ENCODE peak calls at places on chromosomes 12 and 14, in seven cellular contexts. One of them, this sample, is unnamed.

GRCh38 chr14:32588448-32589320 is 259.6 kb downstream of the AKAP6 start:
- DNase-seq in HS-27A: no peak
- DNase-seq in HFFc6: peak; percentile 56
- DNase-seq in stimulated activated CD4-positive, alpha-beta T cell treated with anti-CD3 and anti-CD28 coated beads, Interleukin-4, amount 100 ng/mL, for 4 hours: no peak
- DNase-seq in activated T-cell treated with anti-CD3 and anti-CD28 coated beads for 48 hours: no peak
- DNase-seq in colonic mucosa: no peak
- DNase-seq in CD4-positive, CD25-positive, alpha-beta regulatory T cell: no peak
- DNase-seq in this sample: no peak

GRCh38 chr12:112947761-112948160 is 9.5 kb downstream of the OAS3 start:
- DNase-seq in HS-27A: no peak
- DNase-seq in HFFc6: no peak
- DNase-seq in stimulated activated CD4-positive, alpha-beta T cell treated with anti-CD3 and anti-CD28 coated beads, Interleukin-4, amount 100 ng/mL, for 4 hours: no peak
- DNase-seq in activated T-cell treated with anti-CD3 and anti-CD28 coated beads for 48 hours: no peak
- DNase-seq in colonic mucosa: peak; percentile 9
- DNase-seq in CD4-positive, CD25-positive, alpha-beta regulatory T cell: no peak
- DNase-seq in this sample: no peak

GRCh38 chr14:64910847-64911495 is 3.3 kb upstream of the CHURC1 start:
- DNase-seq in HS-27A: no peak
- DNase-seq in HFFc6: peak; percentile 42
- DNase-seq in stimulated activated CD4-positive, alpha-beta T cell treated with anti-CD3 and anti-CD28 coated beads, Interleukin-4, amount 100 ng/mL, for 4 hours: no peak
- DNase-seq in activated T-cell treated with anti-CD3 and anti-CD28 coated beads for 48 hours: no peak
- DNase-seq in colonic mucosa: no peak
- DNase-seq in CD4-positive, CD25-positive, alpha-beta regulatory T cell: no peak
- DNase-seq in this sample: no peak

GRCh38 chr14:77485901-77486678 is 12.5 kb downstream of the ISM2 start:
- DNase-seq in HS-27A: no peak
- DNase-seq in HFFc6: peak; percentile 78
- DNase-seq in stimulated activated CD4-positive, alpha-beta T cell treated with anti-CD3 and anti-CD28 coated beads, Interleukin-4, amount 100 ng/mL, for 4 hours: no peak
- DNase-seq in activated T-cell treated with anti-CD3 and anti-CD28 coated beads for 48 hours: no peak
- DNase-seq in colonic mucosa: no peak
- DNase-seq in CD4-positive, CD25-positive, alpha-beta regulatory T cell: no peak
- DNase-seq in this sample: no peak

GRCh38 chr14:38042356-38042755 is 165.3 kb upstream of the SSTR1 start:
- DNase-seq in HS-27A: peak; percentile 75
- DNase-seq in HFFc6: peak; percentile 77
- DNase-seq in stimulated activated CD4-positive, alpha-beta T cell treated with anti-CD3 and anti-CD28 coated beads, Interleukin-4, amount 100 ng/mL, for 4 hours: no peak
- DNase-seq in activated T-cell treated with anti-CD3 and anti-CD28 coated beads for 48 hours: no peak
- DNase-seq in colonic mucosa: no peak
- DNase-seq in CD4-positive, CD25-positive, alpha-beta regulatory T cell: no peak
- DNase-seq in this sample: no peak

GRCh38 chr12:111777345-111778045 is 10.8 kb downstream of the ALDH2 start:
- DNase-seq in HS-27A: no peak
- DNase-seq in HFFc6: no peak
- DNase-seq in stimulated activated CD4-positive, alpha-beta T cell treated with anti-CD3 and anti-CD28 coated beads, Interleukin-4, amount 100 ng/mL, for 4 hours: no peak
- DNase-seq in activated T-cell treated with anti-CD3 and anti-CD28 coated beads for 48 hours: no peak
- DNase-seq in colonic mucosa: peak; percentile 86
- DNase-seq in CD4-positive, CD25-positive, alpha-beta regulatory T cell: no peak
- DNase-seq in this sample: no peak

GRCh38 chr14:90577661-90578282 is 180.9 kb downstream of the CALM1 start:
- DNase-seq in HS-27A: no peak
- DNase-seq in HFFc6: no peak
- DNase-seq in stimulated activated CD4-positive, alpha-beta T cell treated with anti-CD3 and anti-CD28 coated beads, Interleukin-4, amount 100 ng/mL, for 4 hours: no peak
- DNase-seq in activated T-cell treated with anti-CD3 and anti-CD28 coated beads for 48 hours: no peak
- DNase-seq in colonic mucosa: no peak
- DNase-seq in CD4-positive, CD25-positive, alpha-beta regulatory T cell: no peak
- DNase-seq in this sample: no peak

GRCh38 chr14:65412881-65413738 is 580 bp downstream of the FUT8 start:
- DNase-seq in HS-27A: no peak
- DNase-seq in HFFc6: peak; percentile 61
- DNase-seq in stimulated activated CD4-positive, alpha-beta T cell treated with anti-CD3 and anti-CD28 coated beads, Interleukin-4, amount 100 ng/mL, for 4 hours: peak; percentile 3
- DNase-seq in activated T-cell treated with anti-CD3 and anti-CD28 coated beads for 48 hours: peak; percentile 21
- DNase-seq in colonic mucosa: peak; percentile 67
- DNase-seq in CD4-positive, CD25-positive, alpha-beta regulatory T cell: no peak
- DNase-seq in this sample: peak; percentile 74

GRCh38 chr12:79678306-79678705 is 12.5 kb downstream of the PAWR start:
- DNase-seq in HS-27A: no peak
- DNase-seq in HFFc6: no peak
- DNase-seq in stimulated activated CD4-positive, alpha-beta T cell treated with anti-CD3 and anti-CD28 coated beads, Interleukin-4, amount 100 ng/mL, for 4 hours: no peak
- DNase-seq in activated T-cell treated with anti-CD3 and anti-CD28 coated beads for 48 hours: no peak
- DNase-seq in colonic mucosa: peak; percentile 52
- DNase-seq in CD4-positive, CD25-positive, alpha-beta regulatory T cell: no peak
- DNase-seq in this sample: no peak

GRCh38 chr12:6827437-6827894 is 741 bp upstream of the P3H3 start:
- DNase-seq in HS-27A: peak; percentile 82
- DNase-seq in HFFc6: peak; percentile 72
- DNase-seq in stimulated activated CD4-positive, alpha-beta T cell treated with anti-CD3 and anti-CD28 coated beads, Interleukin-4, amount 100 ng/mL, for 4 hours: peak; percentile 49
- DNase-seq in activated T-cell treated with anti-CD3 and anti-CD28 coated beads for 48 hours: peak; percentile 45
- DNase-seq in colonic mucosa: peak; percentile 86
- DNase-seq in CD4-positive, CD25-positive, alpha-beta regulatory T cell: no peak
- DNase-seq in this sample: peak; percentile 85

GRCh38 chr12:112928978-112929377 is 9.3 kb upstream of the OAS3 start:
- DNase-seq in HS-27A: no peak
- DNase-seq in HFFc6: no peak
- DNase-seq in stimulated activated CD4-positive, alpha-beta T cell treated with anti-CD3 and anti-CD28 coated beads, Interleukin-4, amount 100 ng/mL, for 4 hours: no peak
- DNase-seq in activated T-cell treated with anti-CD3 and anti-CD28 coated beads for 48 hours: no peak
- DNase-seq in colonic mucosa: no peak
- DNase-seq in CD4-positive, CD25-positive, alpha-beta regulatory T cell: no peak
- DNase-seq in this sample: no peak

GRCh38 chr12:72264548-72265175 is 7.5 kb upstream of the TRHDE start:
- DNase-seq in HS-27A: no peak
- DNase-seq in HFFc6: no peak
- DNase-seq in stimulated activated CD4-positive, alpha-beta T cell treated with anti-CD3 and anti-CD28 coated beads, Interleukin-4, amount 100 ng/mL, for 4 hours: no peak
- DNase-seq in activated T-cell treated with anti-CD3 and anti-CD28 coated beads for 48 hours: no peak
- DNase-seq in colonic mucosa: no peak
- DNase-seq in CD4-positive, CD25-positive, alpha-beta regulatory T cell: no peak
- DNase-seq in this sample: no peak

GRCh38 chr14:77033622-77034521 is 5.4 kb upstream of the IRF2BPL start:
- DNase-seq in HS-27A: no peak
- DNase-seq in HFFc6: peak; percentile 62
- DNase-seq in stimulated activated CD4-positive, alpha-beta T cell treated with anti-CD3 and anti-CD28 coated beads, Interleukin-4, amount 100 ng/mL, for 4 hours: peak; percentile 76
- DNase-seq in activated T-cell treated with anti-CD3 and anti-CD28 coated beads for 48 hours: peak; percentile 85
- DNase-seq in colonic mucosa: peak; percentile 90
- DNase-seq in CD4-positive, CD25-positive, alpha-beta regulatory T cell: peak; percentile 42
- DNase-seq in this sample: peak; percentile 87

GRCh38 chr14:90676859-90677258 is 139.4 kb downstream of the TTC7B start:
- DNase-seq in HS-27A: no peak
- DNase-seq in HFFc6: no peak
- DNase-seq in stimulated activated CD4-positive, alpha-beta T cell treated with anti-CD3 and anti-CD28 coated beads, Interleukin-4, amount 100 ng/mL, for 4 hours: no peak
- DNase-seq in activated T-cell treated with anti-CD3 and anti-CD28 coated beads for 48 hours: no peak
- DNase-seq in colonic mucosa: no peak
- DNase-seq in CD4-positive, CD25-positive, alpha-beta regulatory T cell: no peak
- DNase-seq in this sample: no peak

GRCh38 chr12:47222960-47223847 is 143.4 kb upstream of the AMIGO2 start:
- DNase-seq in HS-27A: no peak
- DNase-seq in HFFc6: no peak
- DNase-seq in stimulated activated CD4-positive, alpha-beta T cell treated with anti-CD3 and anti-CD28 coated beads, Interleukin-4, amount 100 ng/mL, for 4 hours: no peak
- DNase-seq in activated T-cell treated with anti-CD3 and anti-CD28 coated beads for 48 hours: no peak
- DNase-seq in colonic mucosa: no peak
- DNase-seq in CD4-positive, CD25-positive, alpha-beta regulatory T cell: no peak
- DNase-seq in this sample: no peak

GRCh38 chr14:85439696-85440328 is 90.1 kb upstream of the FLRT2 start:
- DNase-seq in HS-27A: peak; percentile 76
- DNase-seq in HFFc6: peak; percentile 26
- DNase-seq in stimulated activated CD4-positive, alpha-beta T cell treated with anti-CD3 and anti-CD28 coated beads, Interleukin-4, amount 100 ng/mL, for 4 hours: no peak
- DNase-seq in activated T-cell treated with anti-CD3 and anti-CD28 coated beads for 48 hours: no peak
- DNase-seq in colonic mucosa: no peak
- DNase-seq in CD4-positive, CD25-positive, alpha-beta regulatory T cell: no peak
- DNase-seq in this sample: no peak

GRCh38 chr14:71764701-71765347 is 167.4 kb upstream of the RGS6 start:
- DNase-seq in HS-27A: no peak
- DNase-seq in HFFc6: no peak
- DNase-seq in stimulated activated CD4-positive, alpha-beta T cell treated with anti-CD3 and anti-CD28 coated beads, Interleukin-4, amount 100 ng/mL, for 4 hours: no peak
- DNase-seq in activated T-cell treated with anti-CD3 and anti-CD28 coated beads for 48 hours: no peak
- DNase-seq in colonic mucosa: no peak
- DNase-seq in CD4-positive, CD25-positive, alpha-beta regulatory T cell: no peak
- DNase-seq in this sample: no peak

GRCh38 chr14:32996343-32996742 is 57.7 kb downstream of the NPAS3 start:
- DNase-seq in HS-27A: no peak
- DNase-seq in HFFc6: no peak
- DNase-seq in stimulated activated CD4-positive, alpha-beta T cell treated with anti-CD3 and anti-CD28 coated beads, Interleukin-4, amount 100 ng/mL, for 4 hours: no peak
- DNase-seq in activated T-cell treated with anti-CD3 and anti-CD28 coated beads for 48 hours: no peak
- DNase-seq in colonic mucosa: no peak
- DNase-seq in CD4-positive, CD25-positive, alpha-beta regulatory T cell: no peak
- DNase-seq in this sample: no peak

GRCh38 chr12:8665729-8666128 is 3.1 kb upstream of the MFAP5 start:
- DNase-seq in HS-27A: no peak
- DNase-seq in HFFc6: no peak
- DNase-seq in stimulated activated CD4-positive, alpha-beta T cell treated with anti-CD3 and anti-CD28 coated beads, Interleukin-4, amount 100 ng/mL, for 4 hours: no peak
- DNase-seq in activated T-cell treated with anti-CD3 and anti-CD28 coated beads for 48 hours: no peak
- DNase-seq in colonic mucosa: no peak
- DNase-seq in CD4-positive, CD25-positive, alpha-beta regulatory T cell: no peak
- DNase-seq in this sample: no peak

GRCh38 chr12:130555628-130556485 is 160.2 kb downstream of the RIMBP2 start:
- DNase-seq in HS-27A: no peak
- DNase-seq in HFFc6: no peak
- DNase-seq in stimulated activated CD4-positive, alpha-beta T cell treated with anti-CD3 and anti-CD28 coated beads, Interleukin-4, amount 100 ng/mL, for 4 hours: no peak
- DNase-seq in activated T-cell treated with anti-CD3 and anti-CD28 coated beads for 48 hours: no peak
- DNase-seq in colonic mucosa: peak; percentile 28
- DNase-seq in CD4-positive, CD25-positive, alpha-beta regulatory T cell: no peak
- DNase-seq in this sample: peak; percentile 91